ENCODE peak calls at places on chromosomes 4 and X, in nine cellular contexts. One of them, this sample, is unnamed.

GRCh38 chr4:152415980-152416379 is 119.9 kb downstream of the FBXW7 start:
- DNase-seq in foreskin fibroblast: peak
- DNase-seq in putamen: no peak
- DNase-seq in head of caudate nucleus: no peak
- DNase-seq in stimulated activated CD4-positive, alpha-beta T cell treated with anti-CD3 and anti-CD28 coated beads, Interleukin-12 subunit alpha, Interleukin-12 subunit beta, amount 100 ng/mL, for 24 hours: no peak
- DNase-seq in activated CD4-positive, alpha-beta T cell treated with anti-CD3 and anti-CD28 coated beads, Interleukin-2, amount 50 U/mL, for 1 hour: no peak
- DNase-seq in HCT116: no peak
- DNase-seq in iPS DF 6.9: no peak
- DNase-seq in GM23338: no peak
- DNase-seq in this sample: no peak

GRCh38 chr4:26402458-26402857 is 81.6 kb downstream of the RBPJ start:
- DNase-seq in foreskin fibroblast: no peak
- DNase-seq in putamen: no peak
- DNase-seq in head of caudate nucleus: no peak
- DNase-seq in stimulated activated CD4-positive, alpha-beta T cell treated with anti-CD3 and anti-CD28 coated beads, Interleukin-12 subunit alpha, Interleukin-12 subunit beta, amount 100 ng/mL, for 24 hours: no peak
- DNase-seq in activated CD4-positive, alpha-beta T cell treated with anti-CD3 and anti-CD28 coated beads, Interleukin-2, amount 50 U/mL, for 1 hour: no peak
- DNase-seq in HCT116: no peak
- DNase-seq in iPS DF 6.9: no peak
- DNase-seq in GM23338: no peak
- DNase-seq in this sample: no peak

GRCh38 chr4:71383984-71384383 is 45.2 kb downstream of the SLC4A4 start:
- DNase-seq in foreskin fibroblast: no peak
- DNase-seq in putamen: no peak
- DNase-seq in head of caudate nucleus: no peak
- DNase-seq in stimulated activated CD4-positive, alpha-beta T cell treated with anti-CD3 and anti-CD28 coated beads, Interleukin-12 subunit alpha, Interleukin-12 subunit beta, amount 100 ng/mL, for 24 hours: no peak
- DNase-seq in activated CD4-positive, alpha-beta T cell treated with anti-CD3 and anti-CD28 coated beads, Interleukin-2, amount 50 U/mL, for 1 hour: no peak
- DNase-seq in HCT116: no peak
- DNase-seq in iPS DF 6.9: no peak
- DNase-seq in GM23338: no peak
- DNase-seq in this sample: no peak

GRCh38 chr4:34323549-34324325 is 1920.6 kb downstream of the ARAP2 start:
- DNase-seq in foreskin fibroblast: peak
- DNase-seq in putamen: no peak
- DNase-seq in head of caudate nucleus: no peak
- DNase-seq in stimulated activated CD4-positive, alpha-beta T cell treated with anti-CD3 and anti-CD28 coated beads, Interleukin-12 subunit alpha, Interleukin-12 subunit beta, amount 100 ng/mL, for 24 hours: no peak
- DNase-seq in activated CD4-positive, alpha-beta T cell treated with anti-CD3 and anti-CD28 coated beads, Interleukin-2, amount 50 U/mL, for 1 hour: no peak
- DNase-seq in HCT116: no peak
- DNase-seq in iPS DF 6.9: no peak
- DNase-seq in GM23338: peak
- DNase-seq in this sample: no peak

GRCh38 chrX:119698835-119699234 is 5.9 kb upstream of the SEPTIN6 start:
- DNase-seq in foreskin fibroblast: peak
- DNase-seq in putamen: no peak
- DNase-seq in head of caudate nucleus: no peak
- DNase-seq in stimulated activated CD4-positive, alpha-beta T cell treated with anti-CD3 and anti-CD28 coated beads, Interleukin-12 subunit alpha, Interleukin-12 subunit beta, amount 100 ng/mL, for 24 hours: no peak
- DNase-seq in activated CD4-positive, alpha-beta T cell treated with anti-CD3 and anti-CD28 coated beads, Interleukin-2, amount 50 U/mL, for 1 hour: no peak
- DNase-seq in HCT116: peak
- DNase-seq in iPS DF 6.9: no peak
- DNase-seq in GM23338: peak
- DNase-seq in this sample: no peak

GRCh38 chrX:13428055-13428786 is 108.4 kb upstream of the ATXN3L start:
- DNase-seq in foreskin fibroblast: peak
- DNase-seq in putamen: no peak
- DNase-seq in head of caudate nucleus: no peak
- DNase-seq in stimulated activated CD4-positive, alpha-beta T cell treated with anti-CD3 and anti-CD28 coated beads, Interleukin-12 subunit alpha, Interleukin-12 subunit beta, amount 100 ng/mL, for 24 hours: no peak
- DNase-seq in activated CD4-positive, alpha-beta T cell treated with anti-CD3 and anti-CD28 coated beads, Interleukin-2, amount 50 U/mL, for 1 hour: no peak
- DNase-seq in HCT116: peak
- DNase-seq in iPS DF 6.9: no peak
- DNase-seq in GM23338: peak
- DNase-seq in this sample: no peak

GRCh38 chr4:16745887-16746286 is 152.6 kb downstream of the LDB2 start:
- DNase-seq in foreskin fibroblast: no peak
- DNase-seq in putamen: no peak
- DNase-seq in head of caudate nucleus: no peak
- DNase-seq in stimulated activated CD4-positive, alpha-beta T cell treated with anti-CD3 and anti-CD28 coated beads, Interleukin-12 subunit alpha, Interleukin-12 subunit beta, amount 100 ng/mL, for 24 hours: no peak
- DNase-seq in activated CD4-positive, alpha-beta T cell treated with anti-CD3 and anti-CD28 coated beads, Interleukin-2, amount 50 U/mL, for 1 hour: no peak
- DNase-seq in HCT116: no peak
- DNase-seq in iPS DF 6.9: no peak
- DNase-seq in GM23338: no peak
- DNase-seq in this sample: no peak

GRCh38 chr4:40490481-40490880 is 139.2 kb downstream of the RBM47 start:
- DNase-seq in foreskin fibroblast: no peak
- DNase-seq in putamen: no peak
- DNase-seq in head of caudate nucleus: no peak
- DNase-seq in stimulated activated CD4-positive, alpha-beta T cell treated with anti-CD3 and anti-CD28 coated beads, Interleukin-12 subunit alpha, Interleukin-12 subunit beta, amount 100 ng/mL, for 24 hours: no peak
- DNase-seq in activated CD4-positive, alpha-beta T cell treated with anti-CD3 and anti-CD28 coated beads, Interleukin-2, amount 50 U/mL, for 1 hour: no peak
- DNase-seq in HCT116: no peak
- DNase-seq in iPS DF 6.9: no peak
- DNase-seq in GM23338: no peak
- DNase-seq in this sample: no peak

GRCh38 chrX:42119076-42119475 is 195.7 kb upstream of the CASK start:
- DNase-seq in foreskin fibroblast: peak
- DNase-seq in putamen: no peak
- DNase-seq in head of caudate nucleus: no peak
- DNase-seq in stimulated activated CD4-positive, alpha-beta T cell treated with anti-CD3 and anti-CD28 coated beads, Interleukin-12 subunit alpha, Interleukin-12 subunit beta, amount 100 ng/mL, for 24 hours: no peak
- DNase-seq in activated CD4-positive, alpha-beta T cell treated with anti-CD3 and anti-CD28 coated beads, Interleukin-2, amount 50 U/mL, for 1 hour: no peak
- DNase-seq in HCT116: peak
- DNase-seq in iPS DF 6.9: no peak
- DNase-seq in GM23338: no peak
- DNase-seq in this sample: no peak

GRCh38 chr4:101103381-101104142 is 243.8 kb downstream of the PPP3CA start:
- DNase-seq in foreskin fibroblast: peak
- DNase-seq in putamen: peak
- DNase-seq in head of caudate nucleus: no peak
- DNase-seq in stimulated activated CD4-positive, alpha-beta T cell treated with anti-CD3 and anti-CD28 coated beads, Interleukin-12 subunit alpha, Interleukin-12 subunit beta, amount 100 ng/mL, for 24 hours: no peak
- DNase-seq in activated CD4-positive, alpha-beta T cell treated with anti-CD3 and anti-CD28 coated beads, Interleukin-2, amount 50 U/mL, for 1 hour: no peak
- DNase-seq in HCT116: no peak
- DNase-seq in iPS DF 6.9: no peak
- DNase-seq in GM23338: peak
- DNase-seq in this sample: no peak

GRCh38 chr4:80878218-80878617 is 152.3 kb upstream of the BMP3 start:
- DNase-seq in foreskin fibroblast: no peak
- DNase-seq in putamen: no peak
- DNase-seq in head of caudate nucleus: no peak
- DNase-seq in stimulated activated CD4-positive, alpha-beta T cell treated with anti-CD3 and anti-CD28 coated beads, Interleukin-12 subunit alpha, Interleukin-12 subunit beta, amount 100 ng/mL, for 24 hours: no peak
- DNase-seq in activated CD4-positive, alpha-beta T cell treated with anti-CD3 and anti-CD28 coated beads, Interleukin-2, amount 50 U/mL, for 1 hour: no peak
- DNase-seq in HCT116: no peak
- DNase-seq in iPS DF 6.9: no peak
- DNase-seq in GM23338: no peak
- DNase-seq in this sample: no peak

GRCh38 chr4:188400456-188400855 is 261.2 kb downstream of the TRIML1 start:
- DNase-seq in foreskin fibroblast: peak
- DNase-seq in putamen: peak
- DNase-seq in head of caudate nucleus: no peak
- DNase-seq in stimulated activated CD4-positive, alpha-beta T cell treated with anti-CD3 and anti-CD28 coated beads, Interleukin-12 subunit alpha, Interleukin-12 subunit beta, amount 100 ng/mL, for 24 hours: no peak
- DNase-seq in activated CD4-positive, alpha-beta T cell treated with anti-CD3 and anti-CD28 coated beads, Interleukin-2, amount 50 U/mL, for 1 hour: no peak
- DNase-seq in HCT116: no peak
- DNase-seq in iPS DF 6.9: no peak
- DNase-seq in GM23338: peak
- DNase-seq in this sample: no peak

GRCh38 chr4:76562161-76562560 is 127.1 kb downstream of the SHROOM3 start:
- DNase-seq in foreskin fibroblast: peak
- DNase-seq in putamen: no peak
- DNase-seq in head of caudate nucleus: no peak
- DNase-seq in stimulated activated CD4-positive, alpha-beta T cell treated with anti-CD3 and anti-CD28 coated beads, Interleukin-12 subunit alpha, Interleukin-12 subunit beta, amount 100 ng/mL, for 24 hours: no peak
- DNase-seq in activated CD4-positive, alpha-beta T cell treated with anti-CD3 and anti-CD28 coated beads, Interleukin-2, amount 50 U/mL, for 1 hour: no peak
- DNase-seq in HCT116: no peak
- DNase-seq in iPS DF 6.9: no peak
- DNase-seq in GM23338: no peak
- DNase-seq in this sample: no peak

GRCh38 chrX:23386260-23386659 is 51.6 kb downstream of the PTCHD1 start:
- DNase-seq in foreskin fibroblast: no peak
- DNase-seq in putamen: no peak
- DNase-seq in head of caudate nucleus: no peak
- DNase-seq in stimulated activated CD4-positive, alpha-beta T cell treated with anti-CD3 and anti-CD28 coated beads, Interleukin-12 subunit alpha, Interleukin-12 subunit beta, amount 100 ng/mL, for 24 hours: no peak
- DNase-seq in activated CD4-positive, alpha-beta T cell treated with anti-CD3 and anti-CD28 coated beads, Interleukin-2, amount 50 U/mL, for 1 hour: no peak
- DNase-seq in HCT116: no peak
- DNase-seq in iPS DF 6.9: no peak
- DNase-seq in GM23338: no peak
- DNase-seq in this sample: no peak

GRCh38 chr4:16573744-16574143 is 324.7 kb downstream of the LDB2 start:
- DNase-seq in foreskin fibroblast: peak
- DNase-seq in putamen: no peak
- DNase-seq in head of caudate nucleus: no peak
- DNase-seq in stimulated activated CD4-positive, alpha-beta T cell treated with anti-CD3 and anti-CD28 coated beads, Interleukin-12 subunit alpha, Interleukin-12 subunit beta, amount 100 ng/mL, for 24 hours: no peak
- DNase-seq in activated CD4-positive, alpha-beta T cell treated with anti-CD3 and anti-CD28 coated beads, Interleukin-2, amount 50 U/mL, for 1 hour: no peak
- DNase-seq in HCT116: no peak
- DNase-seq in iPS DF 6.9: no peak
- DNase-seq in GM23338: no peak
- DNase-seq in this sample: no peak

GRCh38 chr4:86935499-86935832 is 655 bp downstream of the AFF1 start:
- DNase-seq in foreskin fibroblast: peak
- DNase-seq in putamen: no peak
- DNase-seq in head of caudate nucleus: peak
- DNase-seq in stimulated activated CD4-positive, alpha-beta T cell treated with anti-CD3 and anti-CD28 coated beads, Interleukin-12 subunit alpha, Interleukin-12 subunit beta, amount 100 ng/mL, for 24 hours: peak
- DNase-seq in activated CD4-positive, alpha-beta T cell treated with anti-CD3 and anti-CD28 coated beads, Interleukin-2, amount 50 U/mL, for 1 hour: peak
- DNase-seq in HCT116: no peak
- DNase-seq in iPS DF 6.9: no peak
- DNase-seq in GM23338: peak
- DNase-seq in this sample: no peak

GRCh38 chr4:4664234-4664633 is 122.4 kb upstream of the STX18 start:
- DNase-seq in foreskin fibroblast: no peak
- DNase-seq in putamen: no peak
- DNase-seq in head of caudate nucleus: no peak
- DNase-seq in stimulated activated CD4-positive, alpha-beta T cell treated with anti-CD3 and anti-CD28 coated beads, Interleukin-12 subunit alpha, Interleukin-12 subunit beta, amount 100 ng/mL, for 24 hours: no peak
- DNase-seq in activated CD4-positive, alpha-beta T cell treated with anti-CD3 and anti-CD28 coated beads, Interleukin-2, amount 50 U/mL, for 1 hour: no peak
- DNase-seq in HCT116: no peak
- DNase-seq in iPS DF 6.9: no peak
- DNase-seq in GM23338: no peak
- DNase-seq in this sample: no peak

GRCh38 chr4:52983563-52984303 is 121.6 kb downstream of the RASL11B start:
- DNase-seq in foreskin fibroblast: peak
- DNase-seq in putamen: peak
- DNase-seq in head of caudate nucleus: no peak
- DNase-seq in stimulated activated CD4-positive, alpha-beta T cell treated with anti-CD3 and anti-CD28 coated beads, Interleukin-12 subunit alpha, Interleukin-12 subunit beta, amount 100 ng/mL, for 24 hours: no peak
- DNase-seq in activated CD4-positive, alpha-beta T cell treated with anti-CD3 and anti-CD28 coated beads, Interleukin-2, amount 50 U/mL, for 1 hour: no peak
- DNase-seq in HCT116: peak
- DNase-seq in iPS DF 6.9: peak
- DNase-seq in GM23338: peak
- DNase-seq in this sample: no peak

GRCh38 chr4:47837582-47838294 is at the start of gene CORIN:
- DNase-seq in foreskin fibroblast: no peak
- DNase-seq in putamen: no peak
- DNase-seq in head of caudate nucleus: peak
- DNase-seq in stimulated activated CD4-positive, alpha-beta T cell treated with anti-CD3 and anti-CD28 coated beads, Interleukin-12 subunit alpha, Interleukin-12 subunit beta, amount 100 ng/mL, for 24 hours: peak
- DNase-seq in activated CD4-positive, alpha-beta T cell treated with anti-CD3 and anti-CD28 coated beads, Interleukin-2, amount 50 U/mL, for 1 hour: no peak
- DNase-seq in HCT116: no peak
- DNase-seq in iPS DF 6.9: no peak
- DNase-seq in GM23338: peak
- DNase-seq in this sample: no peak

GRCh38 chrX:150546711-150547153 is 21.7 kb upstream of the MTM1 start:
- DNase-seq in foreskin fibroblast: no peak
- DNase-seq in putamen: no peak
- DNase-seq in head of caudate nucleus: no peak
- DNase-seq in stimulated activated CD4-positive, alpha-beta T cell treated with anti-CD3 and anti-CD28 coated beads, Interleukin-12 subunit alpha, Interleukin-12 subunit beta, amount 100 ng/mL, for 24 hours: no peak
- DNase-seq in activated CD4-positive, alpha-beta T cell treated with anti-CD3 and anti-CD28 coated beads, Interleukin-2, amount 50 U/mL, for 1 hour: no peak
- DNase-seq in HCT116: no peak
- DNase-seq in iPS DF 6.9: no peak
- DNase-seq in GM23338: no peak
- DNase-seq in this sample: no peak

This sample was measured in H1.